ENCODE peak calls at places on chromosomes 2 and 18, in four cellular contexts. K is A549; C is tibial artery; W is stimulated activated CD8-positive, alpha-beta memory T cell treated with anti-CD3 and anti-CD28 coated beads, Interleukin-7, amount 100 ng/mL, for 24 hours. N is an unnamed sample.

GRCh38 chr18:67966224-67966623 is 449.7 kb upstream of the DSEL start:
- DNase-seq in C (no peak), W (no peak), K (no peak), N (no peak)

GRCh38 chr2:61090386-61090921 is 24.8 kb downstream of the SANBR start:
- DNase-seq in W (no peak), K (peak), C (no peak), N (no peak)

GRCh38 chr2:229313591-229313990 is 42.5 kb upstream of the PID1 start:
- DNase-seq in C (no peak), W (no peak), K (no peak), N (no peak)

GRCh38 chr18:8816233-8816632 is 110.9 kb downstream of the MTCL1 start:
- DNase-seq in K (no peak), C (no peak), W (no peak), N (no peak)

GRCh38 chr2:85273732-85274731 is 53.8 kb downstream of the TGOLN2 start:
- DNase-seq in K (peak), W (no peak), C (no peak), N (peak)

GRCh38 chr18:44682871-44683221 is 2.2 kb downstream of the SETBP1 start:
- DNase-seq in W (no peak), C (peak), K (no peak), N (no peak)

GRCh38 chr2:149661844-149662243 is 74.3 kb upstream of the MMADHC start:
- DNase-seq in W (no peak), C (no peak), K (peak), N (no peak)

GRCh38 chr18:67951166-67951565 is 434.6 kb upstream of the DSEL start:
- DNase-seq in K (no peak), C (no peak), W (no peak), N (no peak)

GRCh38 chr2:165952600-165953210 is 871 bp downstream of the TTC21B start:
- DNase-seq in W (no peak), K (no peak), C (no peak), N (no peak)

GRCh38 chr2:140942284-140942683 is 1188.5 kb downstream of the LRP1B start:
- DNase-seq in K (no peak), W (no peak), C (no peak), N (no peak)

GRCh38 chr2:42569883-42570282 is 1.5 kb downstream of the MTA3 start:
- DNase-seq in W (no peak), C (no peak), K (no peak), N (peak)

GRCh38 chr2:207330912-207331311 is 165.2 kb upstream of the KLF7 start:
- DNase-seq in W (no peak), C (no peak), K (peak), N (no peak)